ENCODE peak calls at places on chromosomes 1 and 21, in five cellular contexts. X is activated CD4-positive, alpha-beta T cell treated with anti-CD3 and anti-CD28 coated beads, Interleukin-2, amount 50 U/mL, for 4 hours; H is NCI-H774; Y is neuronal stem cell; R is HTR-8/SVneo. I is an unnamed sample.

GRCh38 chr21:15928196-15928595 is 198.4 kb downstream of the USP25 start:
- DNase-seq in X (no peak), H (no peak), Y (no peak), R (no peak), I (no peak)

GRCh38 chr1:154866995-154867795 is 2.9 kb downstream of the KCNN3 start:
- DNase-seq in X (no peak), H (no peak), Y (no peak), R (peak), I (no peak)

GRCh38 chr1:22848374-22848773 is 124.3 kb downstream of the LACTBL1 start:
- DNase-seq in X (no peak), H (no peak), Y (no peak), R (no peak), I (no peak)

GRCh38 chr1:37965301-37965700 is 18.4 kb upstream of the INPP5B start:
- DNase-seq in X (no peak), H (no peak), Y (no peak), R (no peak), I (no peak)

GRCh38 chr21:33042812-33043211 is 17.1 kb downstream of the OLIG2 start:
- DNase-seq in X (no peak), H (no peak), Y (no peak), R (peak), I (no peak)

GRCh38 chr1:200262326-200262965 is 147.4 kb downstream of the ZNF281 start:
- DNase-seq in X (no peak), H (no peak), Y (no peak), R (no peak), I (no peak)

GRCh38 chr21:31349208-31349607 is 5.1 kb upstream of the TIAM1 start:
- DNase-seq in X (no peak), H (no peak), Y (no peak), R (no peak), I (no peak)

GRCh38 chr1:111448482-111448917 is 556 bp downstream of the WDR77 start:
- DNase-seq in X (peak), H (no peak), Y (no peak), R (no peak), I (no peak)

GRCh38 chr1:228405979-228406265 is 713 bp downstream of the TRIM11 start:
- DNase-seq in X (no peak), H (no peak), Y (no peak), R (no peak), I (no peak)

GRCh38 chr1:241271427-241271826 is 85.6 kb downstream of the RGS7 start:
- DNase-seq in X (no peak), H (no peak), Y (no peak), R (no peak), I (no peak)

I was measured in iPS DF 6.9.